ENCODE peak calls at places on chromosomes 11 and 22, in six cellular contexts. C is spleen, B is cardiac fibroblast, W is lower leg skin, X is transverse colon, J is body of pancreas. G is an unnamed sample.

GRCh38 chr11:72716291-72716690 is 35.9 kb downstream of the ARAP1 start:
- DNase-seq in C (no peak), J (no peak), W (no peak), B (no peak), X (no peak), G (no peak)

GRCh38 chr11:5596611-5597201 is at the start of gene TRIM6:
- DNase-seq in J (peak; percentile 53), X (peak; percentile 52), C (peak; percentile 84), B (peak; percentile 50), W (no peak), G (no peak)

GRCh38 chr11:64970731-64971151 is 1.2 kb downstream of the MAJIN start:
- DNase-seq in C (no peak), B (no peak), X (peak; percentile 50), J (no peak), W (peak; percentile 17), G (no peak)

GRCh38 chr11:70067591-70068341 is 10.4 kb upstream of the ANO1 start:
- DNase-seq in W (no peak), J (peak; percentile 4), X (no peak), C (peak; percentile 75), B (no peak), G (no peak)

GRCh38 chr22:19038728-19039447 is 83.3 kb downstream of the DGCR2 start:
- DNase-seq in C (peak; percentile 56), B (no peak), W (no peak), X (no peak), J (peak; percentile 12), G (no peak)

GRCh38 chr22:45998638-45999378 is 21.8 kb upstream of the WNT7B start:
- DNase-seq in X (no peak), J (no peak), B (no peak), C (peak; percentile 69), W (no peak), G (no peak)

GRCh38 chr11:134577801-134578200 is 165.8 kb upstream of the B3GAT1 start:
- DNase-seq in B (no peak), J (no peak), X (no peak), W (peak; percentile 3), C (no peak), G (no peak)

GRCh38 chr11:119641991-119642745 is 86.8 kb downstream of the NECTIN1 start:
- DNase-seq in J (peak; percentile 24), W (no peak), B (peak; percentile 23), C (no peak), X (no peak), G (no peak)

GRCh38 chr11:57500926-57501325 is 14.6 kb downstream of the SLC43A1 start:
- DNase-seq in C (no peak), J (no peak), W (no peak), X (no peak), B (no peak), G (no peak)

GRCh38 chr22:37283393-37283937 is 1.2 kb downstream of the CYTH4 start:
- DNase-seq in B (no peak), W (no peak), C (peak; percentile 90), X (peak; percentile 62), J (no peak), G (no peak)

GRCh38 chr22:44680058-44680457 is 21.9 kb upstream of the PRR5 start:
- DNase-seq in C (no peak), W (no peak), X (no peak), J (no peak), B (no peak), G (no peak)

GRCh38 chr22:23113067-23113846 is 28.5 kb downstream of the RSPH14 start:
- DNase-seq in B (peak; percentile 46), J (no peak), X (no peak), C (no peak), W (no peak), G (no peak)

GRCh38 chr11:58958500-58958899 is 19.2 kb downstream of the GLYATL1 start:
- DNase-seq in J (peak; percentile 67), W (no peak), X (peak; percentile 67), B (peak; percentile 3), C (peak; percentile 75), G (peak; percentile 42)

GRCh38 chr22:45504703-45505341 is 2.1 kb downstream of the FBLN1 start:
- DNase-seq in C (no peak), J (no peak), W (no peak), X (no peak), B (peak; percentile 46), G (no peak)

GRCh38 chr11:47220401-47220821 is 5.6 kb downstream of the DDB2 start:
- DNase-seq in X (no peak), W (no peak), B (peak; percentile 92), C (no peak), J (no peak), G (no peak)

GRCh38 chr11:34564406-34564805 is 50.8 kb upstream of the ELF5 start:
- DNase-seq in X (no peak), J (no peak), B (peak; percentile 38), W (no peak), C (no peak), G (no peak)

GRCh38 chr22:46250783-46251125 is 661 bp upstream of the CDPF1 start:
- DNase-seq in B (no peak), W (no peak), J (no peak), C (no peak), X (peak; percentile 38), G (no peak)

GRCh38 chr11:104858882-104859735 is 39.2 kb downstream of the CASP12 start:
- DNase-seq in C (peak; percentile 73), B (no peak), J (no peak), X (no peak), W (no peak), G (peak; percentile 18)

GRCh38 chr11:790721-791564 is 1.1 kb upstream of the CEND1 start:
- DNase-seq in X (no peak), W (no peak), J (no peak), C (peak; percentile 69), B (no peak), G (no peak)

GRCh38 chr22:26811717-26811992 is 154.3 kb downstream of the MIAT start:
- DNase-seq in B (no peak), J (no peak), W (no peak), C (no peak), X (no peak), G (no peak)
- TF ChIP-seq CTCF in B (no peak), J (no peak), W (no peak), C (no peak), X (no peak), G (no peak)

DNA sequence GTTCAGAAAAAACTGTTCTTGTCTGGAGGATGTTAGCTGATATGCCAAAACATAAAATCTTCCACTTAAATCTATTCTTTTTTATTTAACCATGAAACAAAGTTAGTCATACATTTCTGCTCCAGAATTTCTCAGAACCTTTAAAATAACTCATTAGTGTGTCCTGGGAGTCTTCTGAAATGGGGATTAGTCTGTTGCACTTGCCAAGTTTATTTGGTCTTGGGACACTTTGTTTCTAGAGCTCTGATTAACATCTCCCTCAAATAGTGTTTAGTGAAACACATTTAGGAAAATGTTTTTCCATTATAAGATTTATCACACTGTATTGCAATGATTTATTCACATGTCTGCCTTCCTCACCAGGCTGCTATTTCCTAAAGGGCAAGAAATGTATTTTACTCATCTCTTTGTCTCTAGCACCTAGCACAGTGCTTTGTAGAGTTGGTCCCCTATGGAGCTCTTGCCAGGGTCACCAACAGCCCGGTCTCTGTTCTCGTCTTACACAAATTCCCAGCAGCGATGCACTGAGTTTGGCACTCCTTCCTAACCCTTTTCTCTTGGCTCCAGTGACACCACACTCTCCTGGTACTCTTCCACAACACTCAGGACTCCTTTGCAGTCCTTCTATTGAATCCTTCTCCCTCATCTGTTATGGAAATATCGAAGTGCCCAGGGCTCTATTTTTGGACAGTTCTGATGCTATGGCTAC is 189.2 kb downstream of the CSNK2A3 start:
- DNase-seq in C (no peak), J (no peak), W (no peak), B (no peak), X (no peak), G (no peak)
- TF ChIP-seq CTCF in C (no peak), J (no peak), W (no peak), B (no peak), X (no peak), G (no peak)

DNA sequence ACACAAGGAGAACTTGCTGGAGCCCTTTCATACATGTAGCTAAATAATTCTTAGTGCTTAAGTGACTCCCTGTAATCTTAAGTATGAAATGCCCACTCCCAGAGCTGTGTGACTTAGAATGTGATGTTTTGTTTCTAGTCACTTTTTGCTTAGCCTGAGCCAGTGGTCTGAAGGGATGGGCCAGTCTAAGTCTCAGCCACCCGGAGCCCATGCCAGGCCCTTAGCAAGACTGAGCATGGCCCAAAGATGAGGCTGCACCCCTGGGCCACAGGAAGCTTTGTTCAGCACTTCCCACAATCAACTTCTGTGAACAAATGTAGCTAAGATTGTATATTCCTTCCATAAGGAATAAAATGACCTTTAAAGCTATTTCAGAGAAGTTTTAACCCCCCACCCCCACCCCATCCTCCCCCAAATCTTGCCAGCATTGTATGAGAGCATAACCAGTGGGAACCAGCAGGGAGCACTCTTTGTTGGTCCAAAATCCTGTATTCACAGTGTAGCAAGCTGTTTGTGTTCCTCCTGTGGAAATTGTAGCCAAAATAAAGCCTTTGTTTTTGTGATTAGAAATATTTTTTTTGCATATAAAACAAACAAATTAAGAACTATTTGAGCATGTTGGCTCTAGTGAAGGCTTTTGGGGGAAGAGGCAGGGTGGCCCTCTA is 73.8 kb upstream of the GAL start:
- DNase-seq in X (no peak), J (no peak), W (no peak), C (no peak), B (peak; percentile 22), G (no peak)
- TF ChIP-seq CTCF in X (no peak), J (no peak), W (no peak), C (no peak), B (peak; percentile 26), G (no peak)

GRCh38 chr11:114438303-114438702 is 964 bp upstream of the REXO2 start:
- DNase-seq in W (no peak), B (no peak), X (no peak), C (no peak), J (no peak), G (no peak)

GRCh38 chr11:114440121-114440860 is 1.0 kb downstream of the REXO2 start:
- DNase-seq in W (no peak), X (no peak), C (no peak), J (no peak), B (peak; percentile 21), G (no peak)

GRCh38 chr11:114440971-114441810 is 1.9 kb downstream of the REXO2 start:
- DNase-seq in C (no peak), X (no peak), B (no peak), W (no peak), J (no peak), G (no peak)

GRCh38 chr11:114441921-114442320 is 2.7 kb downstream of the REXO2 start:
- DNase-seq in W (no peak), X (no peak), B (no peak), J (no peak), C (no peak), G (no peak)

DNA sequence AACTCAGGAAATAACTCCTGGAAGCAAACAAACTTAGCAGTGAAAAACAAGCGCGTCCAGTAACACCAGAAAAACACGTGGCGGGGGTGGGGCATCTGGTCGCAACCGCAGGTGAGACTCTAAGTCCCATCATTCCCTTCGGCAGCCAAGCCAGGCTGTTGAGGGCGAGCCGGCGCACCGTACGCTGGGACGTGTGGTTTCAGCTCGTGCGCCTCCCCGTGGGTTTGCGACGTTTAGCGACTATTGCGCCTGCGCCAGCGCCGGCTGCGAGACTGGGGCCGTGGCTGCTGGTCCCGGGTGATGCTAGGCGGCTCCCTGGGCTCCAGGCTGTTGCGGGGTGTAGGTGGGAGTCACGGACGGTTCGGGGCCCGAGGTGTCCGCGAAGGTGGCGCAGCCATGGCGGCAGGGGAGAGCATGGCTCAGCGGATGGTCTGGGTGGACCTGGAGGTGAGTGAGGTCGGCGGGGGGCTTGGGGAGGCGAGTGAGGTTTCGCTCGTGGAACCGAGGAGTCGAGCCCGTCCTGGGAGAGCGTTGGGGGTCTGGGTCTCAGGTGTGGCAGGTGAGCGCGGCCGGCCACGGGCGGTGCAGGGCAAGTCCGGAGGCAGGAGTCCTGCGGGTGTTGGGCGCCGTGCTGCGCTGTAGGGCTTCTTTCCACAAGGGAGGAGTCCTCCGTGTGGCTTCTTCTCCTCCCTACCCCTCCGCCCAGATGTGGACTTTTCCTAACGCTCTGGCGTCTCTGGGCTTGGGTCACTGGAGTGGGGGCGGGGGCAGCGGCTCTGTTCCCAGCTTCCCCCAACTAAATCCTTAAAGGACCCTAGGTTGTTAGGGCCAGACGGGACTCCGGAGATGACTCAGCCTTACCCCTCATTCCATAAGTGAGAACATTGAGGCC is at the start of gene REXO2:
- DNase-seq in X (peak; percentile 97), J (peak; percentile 95), C (peak; percentile 98), B (peak; percentile 96), W (peak; percentile 96), G (peak; percentile 85)
- TF ChIP-seq CTCF in X (no peak), J (peak; percentile 40), C (no peak), B (peak; percentile 10), W (no peak), G (no peak)